ENCODE peak calls at places on chromosomes 6 and 20, in eight cellular contexts. N is IMR-90, S is Peyer's patch, B is K562, K is body of pancreas, A is sigmoid colon, R is esophagus squamous epithelium, T is H54. F is an unnamed sample.
A peak's percentile ranks its signal among the peaks of the same experiment; 100 is the strongest.

GRCh38 chr20:17928211-17928611 is 40.4 kb downstream of the SNX5 start:
- DNase-seq in T (no peak), N (no peak), K (no peak), B (no peak), A (no peak), R (no peak), S (no peak), F (no peak)

GRCh38 chr6:111812080-111813038 is 60.9 kb downstream of the FYN start:
- DNase-seq in A (no peak), S (no peak), K (no peak), T (no peak), R (no peak), B (no peak), N (no peak), F (no peak)

GRCh38 chr20:1264727-1265126 is 1.4 kb upstream of the SNPH start:
- DNase-seq in A (no peak), S (no peak), K (no peak), R (no peak), N (no peak), T (no peak), B (peak; percentile 20), F (no peak)

GRCh38 chr20:3404402-3404801 is 3.1 kb downstream of the DNAAF9 start:
- DNase-seq in S (no peak), A (no peak), B (no peak), N (peak; percentile 34), K (no peak), T (no peak), R (no peak), F (no peak)

GRCh38 chr20:17611540-17612286 is 41.8 kb downstream of the DSTN start:
- DNase-seq in T (peak; percentile 19), K (peak; percentile 72), S (no peak), B (peak; percentile 22), R (no peak), N (no peak), A (peak; percentile 77), F (peak; percentile 6)

GRCh38 chr6:168118935-168119334 is 39.9 kb upstream of the FRMD1 start:
- DNase-seq in T (no peak), S (no peak), K (no peak), B (no peak), R (no peak), A (peak; percentile 38), N (no peak), F (no peak)

GRCh38 chr6:151391021-151391470 is 313 bp downstream of the ZBTB2 start:
- DNase-seq in N (peak; percentile 60), B (peak; percentile 88), R (no peak), S (peak; percentile 67), T (peak; percentile 18), A (peak; percentile 90), K (peak; percentile 76), F (no peak)

GRCh38 chr6:127462391-127462790 is 3.2 kb upstream of the KIAA0408 start:
- DNase-seq in T (no peak), R (no peak), S (no peak), N (peak; percentile 10), K (no peak), A (no peak), B (no peak), F (no peak)

GRCh38 chr6:148462203-148462602 is 119.6 kb downstream of the SASH1 start:
- DNase-seq in K (no peak), B (no peak), R (no peak), A (no peak), N (peak; percentile 82), S (no peak), T (no peak), F (no peak)

GRCh38 chr20:44187054-44187762 is at the start of gene JPH2:
- DNase-seq in S (no peak), A (peak; percentile 92), N (peak; percentile 67), K (peak; percentile 47), B (no peak), T (peak; percentile 75), R (no peak), F (no peak)

GRCh38 chr6:121319112-121319553 is 15.1 kb downstream of the TBC1D32 start:
- DNase-seq in T (no peak), N (peak; percentile 20), S (no peak), K (no peak), A (no peak), B (no peak), R (no peak), F (no peak)

DNA sequence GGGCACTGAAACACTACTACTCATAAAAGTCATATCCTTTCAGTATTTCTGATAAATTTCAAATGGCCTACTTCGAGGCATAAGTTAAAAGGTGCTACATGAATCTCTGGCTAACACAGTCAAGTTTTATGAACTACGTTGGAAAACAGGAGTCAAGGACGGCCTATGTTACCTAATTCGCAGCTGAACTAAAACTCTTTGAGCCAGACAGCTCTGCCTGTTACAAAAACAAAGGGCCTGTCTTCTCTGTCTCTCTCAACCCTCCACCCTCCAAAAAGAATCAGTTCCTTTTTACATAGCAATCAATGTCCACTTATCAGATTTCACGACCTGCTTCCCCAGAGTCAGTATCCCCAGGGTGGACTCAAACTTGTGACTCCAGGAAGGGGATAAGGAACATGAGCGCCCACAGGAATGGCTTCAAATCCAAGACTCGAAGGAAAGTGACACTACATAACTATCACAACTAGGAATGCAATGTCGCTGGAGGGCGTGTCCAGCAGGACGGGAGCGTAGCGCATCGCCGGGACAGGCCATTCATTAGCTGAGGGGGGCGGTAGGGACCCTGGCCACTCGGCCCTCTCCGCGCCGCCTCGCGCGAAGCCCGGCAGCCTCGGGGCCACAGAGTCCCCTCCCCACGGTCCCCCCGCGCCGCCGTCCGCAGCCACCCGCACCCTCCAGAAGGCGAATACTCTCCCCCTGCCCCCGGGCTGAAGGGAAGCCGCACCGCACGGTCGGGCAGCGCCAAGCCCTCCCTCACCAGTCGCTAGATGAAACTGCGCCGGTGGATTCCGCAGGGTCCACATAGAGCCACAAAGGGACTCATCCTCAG is 526 bp downstream of the IBTK start:
- DNase-seq in R (no peak), A (peak; percentile 70), S (peak; percentile 59), K (peak; percentile 66), B (peak; percentile 81), N (peak; percentile 30), T (peak; percentile 30), F (peak; percentile 36)
- TF ChIP-seq POLR2A in R (no peak), A (no peak), S (no peak), K (no peak), B (no peak), N (no peak), T (no peak), F (no peak)

GRCh38 chr20:19658137-19658536 is 99.9 kb upstream of the RIN2 start:
- DNase-seq in B (peak; percentile 4), T (no peak), R (no peak), K (no peak), A (no peak), S (peak; percentile 69), N (no peak), F (no peak)

GRCh38 chr20:19660808-19661378 is 97.2 kb upstream of the RIN2 start:
- DNase-seq in S (no peak), N (no peak), K (no peak), A (no peak), T (no peak), R (no peak), B (no peak), F (no peak)

GRCh38 chr20:19662638-19662995 is 95.4 kb upstream of the RIN2 start:
- DNase-seq in S (no peak), R (no peak), K (no peak), B (no peak), A (no peak), T (no peak), N (no peak), F (no peak)

GRCh38 chr20:19659468-19659867 is 98.6 kb upstream of the RIN2 start:
- DNase-seq in T (no peak), K (no peak), S (no peak), N (no peak), A (no peak), R (no peak), B (no peak), F (no peak)

DNA sequence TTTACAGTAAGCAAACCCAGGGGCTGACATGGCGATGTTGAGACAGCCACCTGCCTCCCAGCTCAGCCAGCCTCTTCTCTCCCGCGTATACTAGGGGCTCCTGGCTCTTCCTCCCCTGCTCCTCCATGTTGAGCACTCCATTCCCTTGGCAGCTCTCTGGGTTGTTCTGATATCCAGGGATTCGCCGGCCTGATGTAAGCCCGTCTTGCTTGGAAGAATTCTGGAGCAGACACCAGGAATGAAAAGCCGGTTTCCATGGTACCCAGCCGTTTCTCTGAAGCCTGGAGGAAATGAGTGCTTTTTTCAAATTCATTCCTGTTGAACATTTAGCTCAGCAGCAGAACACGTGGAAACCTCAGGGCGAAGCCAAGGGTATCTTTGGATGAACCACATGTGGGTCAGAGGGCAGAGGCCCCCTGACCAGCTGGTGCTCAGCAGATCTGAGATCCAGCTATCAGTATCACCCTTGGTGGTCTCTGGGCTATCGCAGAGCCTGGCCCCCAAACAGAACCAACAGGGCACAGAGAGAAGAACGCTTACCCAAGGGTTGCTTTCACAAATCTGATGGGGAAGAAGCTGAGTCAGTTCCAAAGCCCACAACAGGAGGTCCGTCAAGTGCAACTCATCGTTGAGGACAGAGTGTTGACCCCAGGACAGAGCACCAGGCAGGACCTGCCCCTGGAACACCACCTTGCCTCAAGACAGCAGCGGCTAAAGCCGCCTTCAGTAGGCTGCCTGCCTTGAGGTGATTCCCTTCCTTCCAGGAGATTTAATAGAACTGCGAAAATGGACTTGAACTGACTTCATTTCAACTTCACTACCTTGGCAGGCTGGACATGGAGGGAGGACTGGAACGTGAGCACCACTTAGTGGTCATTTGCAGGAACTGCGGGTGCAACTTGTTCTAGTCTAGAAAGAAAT is 96.1 kb upstream of the RIN2 start:
- DNase-seq in T (peak; percentile 44), B (peak; percentile 62), S (peak; percentile 47), R (no peak), N (peak; percentile 71), K (peak; percentile 77), A (peak; percentile 80), F (peak; percentile 56)
- TF ChIP-seq POLR2A in T (no peak), B (no peak), S (no peak), R (no peak), N (no peak), K (no peak), A (no peak), F (no peak)

DNA sequence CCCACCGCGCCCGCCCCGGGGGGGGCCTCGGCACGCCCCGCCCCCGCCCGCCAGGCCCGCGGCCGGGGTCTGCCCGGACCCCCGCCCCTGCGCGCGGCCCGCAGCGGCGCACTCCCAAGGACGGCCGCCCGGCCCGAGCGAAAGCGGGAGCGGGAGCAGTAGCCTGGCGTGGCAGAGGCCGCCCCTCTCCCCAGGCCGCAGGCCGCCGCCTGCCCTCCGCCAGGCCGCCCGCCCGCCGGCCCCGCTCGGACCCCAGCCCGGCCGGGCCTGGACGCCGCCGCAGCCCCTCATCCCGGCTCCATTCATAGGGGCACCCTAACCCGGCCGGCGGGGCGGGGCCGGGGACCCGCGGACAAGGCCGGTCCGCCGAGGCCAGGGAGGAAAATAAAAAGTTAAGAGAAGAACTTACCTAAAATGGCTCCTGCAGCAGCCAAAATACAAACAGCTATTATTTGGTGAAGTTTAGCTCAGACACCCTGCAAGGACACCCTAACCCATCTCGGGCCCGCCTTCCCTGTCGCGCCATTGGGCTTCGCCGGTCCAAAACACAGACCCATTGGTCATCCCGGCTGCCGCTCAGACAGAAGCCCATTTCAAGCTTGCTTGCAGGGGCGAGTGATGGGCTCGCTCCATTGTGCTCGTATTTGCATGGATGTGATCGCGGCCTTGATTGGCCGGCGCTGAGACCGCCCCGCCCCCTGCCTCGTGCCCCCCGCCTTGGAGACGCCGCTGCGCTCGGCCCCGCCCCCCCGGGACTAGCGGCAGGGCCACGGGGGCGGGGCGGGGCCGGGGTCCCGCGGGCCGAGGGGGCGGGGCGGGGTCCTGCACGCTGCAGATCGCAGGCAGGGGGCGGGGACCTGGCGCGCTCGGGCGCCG is at the start of gene CHD6:
- DNase-seq in R (peak; percentile 91), T (peak; percentile 99), K (peak; percentile 100), S (peak; percentile 98), N (peak; percentile 99), B (peak; percentile 100), A (peak; percentile 100), F (peak; percentile 97)
- TF ChIP-seq POLR2A in R (peak; percentile 43), T (no peak), K (no peak), S (no peak), N (peak; percentile 39), B (peak; percentile 71), A (no peak), F (no peak)

GRCh38 chr20:22160254-22160653 is 424.1 kb downstream of the FOXA2 start:
- DNase-seq in R (no peak), N (no peak), K (no peak), T (no peak), B (no peak), S (no peak), A (no peak), F (no peak)
- TF ChIP-seq POLR2A in R (no peak), N (no peak), K (no peak), T (no peak), B (no peak), S (no peak), A (no peak), F (no peak)